ENCODE peak calls at places on chromosomes 12 and 14, in seven cellular contexts. P, X, F, C, V, S and U are unnamed samples.

GRCh38 chr14:32561520-32561919 is 232.4 kb downstream of the AKAP6 start:
- DNase-seq in S (peak), X (no peak), F (no peak), V (no peak), P (no peak), C (no peak), U (no peak)

GRCh38 chr12:111448266-111448830 is 42.6 kb downstream of the SH2B3 start:
- DNase-seq in V (no peak), X (no peak), S (peak), C (no peak), P (no peak), F (peak), U (no peak)

GRCh38 chr12:132711169-132711843 is 664 bp downstream of the PGAM5 start:
- DNase-seq in V (no peak), X (no peak), C (no peak), P (no peak), F (peak), S (no peak), U (peak)

GRCh38 chr12:94312388-94312787 is 147.3 kb downstream of the CEP83 start:
- DNase-seq in C (no peak), P (no peak), V (no peak), F (no peak), S (no peak), X (no peak), U (no peak)

GRCh38 chr14:103731916-103732867 is 16.6 kb downstream of the ZFYVE21 start:
- DNase-seq in X (no peak), P (no peak), S (no peak), C (no peak), V (no peak), F (no peak), U (no peak)

GRCh38 chr14:22429546-22429945 is 159.5 kb downstream of the DAD1 start:
- DNase-seq in S (no peak), F (no peak), X (no peak), V (no peak), P (no peak), C (no peak), U (no peak)

GRCh38 chr12:108312885-108313203 is 26.3 kb downstream of the CMKLR1 start:
- DNase-seq in X (no peak), S (peak), V (no peak), C (no peak), P (peak), F (no peak), U (no peak)

GRCh38 chr14:22980672-22981089 is 1.7 kb downstream of the AJUBA start:
- DNase-seq in V (no peak), F (peak), P (peak), C (peak), S (no peak), X (no peak), U (peak)

GRCh38 chr12:111819191-111820158 is 22.6 kb upstream of the MAPKAPK5 start:
- DNase-seq in P (no peak), S (no peak), F (no peak), C (no peak), X (no peak), V (no peak), U (no peak)

GRCh38 chr14:79483472-79483871 is 727.8 kb downstream of the DIO2 start:
- DNase-seq in P (no peak), C (no peak), V (no peak), S (no peak), X (no peak), F (no peak), U (no peak)

GRCh38 chr14:33509927-33510535 is 440.8 kb downstream of the EGLN3 start:
- DNase-seq in S (no peak), P (no peak), C (no peak), V (no peak), F (no peak), X (no peak), U (no peak)

GRCh38 chr14:73238262-73238852 is 1.1 kb downstream of the PAPLN start:
- DNase-seq in P (peak), S (peak), V (no peak), X (no peak), C (peak), F (no peak), U (no peak)

GRCh38 chr12:109804820-109805761 is 28.1 kb downstream of the TRPV4 start:
- DNase-seq in V (peak), C (peak), F (peak), X (peak), P (peak), S (peak), U (no peak)

GRCh38 chr14:68877993-68878575 is 85.2 kb upstream of the ZFP36L1 start:
- DNase-seq in V (no peak), P (no peak), C (no peak), F (no peak), S (peak), X (no peak), U (peak)

GRCh38 chr14:103847954-103848719 is 762 bp upstream of the PPP1R13B start:
- DNase-seq in F (no peak), X (no peak), C (no peak), V (no peak), P (peak), S (peak), U (peak)

GRCh38 chr12:51441583-51441982 is 17.0 kb downstream of the SLC4A8 start:
- DNase-seq in X (no peak), F (no peak), V (no peak), C (no peak), S (no peak), P (no peak), U (no peak)

GRCh38 chr14:49972199-49972671 is 79.4 kb downstream of the ARF6 start:
- DNase-seq in C (peak), S (no peak), P (no peak), V (peak), F (no peak), X (peak), U (no peak)

GRCh38 chr12:20624718-20625117 is 70.4 kb upstream of the SLCO1C1 start:
- DNase-seq in S (no peak), V (no peak), P (peak), C (no peak), F (no peak), X (no peak), U (no peak)

GRCh38 chr14:104277416-104278213 is 139.2 kb downstream of the KIF26A start:
- DNase-seq in C (no peak), V (no peak), S (no peak), X (no peak), F (peak), P (no peak), U (no peak)

GRCh38 chr12:110818511-110818910 is 28.3 kb upstream of the CCDC63 start:
- DNase-seq in S (no peak), C (no peak), P (no peak), F (no peak), X (no peak), V (no peak), U (no peak)

GRCh38 chr12:988616-989015 is 2.4 kb upstream of the ERC1 start:
- DNase-seq in V (no peak), X (no peak), C (no peak), F (no peak), P (no peak), S (no peak), U (no peak)

GRCh38 chr12:40016960-40017359 is 88.9 kb downstream of the SLC2A13 start:
- DNase-seq in S (no peak), X (no peak), F (no peak), V (no peak), P (no peak), C (no peak), U (no peak)

GRCh38 chr14:64795921-64796320 is 83.8 kb downstream of the SPTB start:
- DNase-seq in C (no peak), F (no peak), X (no peak), V (no peak), S (no peak), P (no peak), U (no peak)

GRCh38 chr12:6778212-6778570 is 5.9 kb downstream of the LAG3 start:
- DNase-seq in S (peak), X (no peak), V (no peak), P (no peak), C (no peak), F (no peak), U (peak)

GRCh38 chr12:96400631-96401060 is 407 bp upstream of the CDK17 start:
- DNase-seq in S (no peak), V (no peak), P (peak), F (no peak), X (no peak), C (no peak), U (no peak)

GRCh38 chr12:64125913-64126312 is 96.2 kb downstream of the KICS2 start:
- DNase-seq in S (no peak), F (no peak), P (no peak), X (no peak), C (no peak), V (no peak), U (no peak)

GRCh38 chr12:80332827-80333226 is 111.2 kb upstream of the PTPRQ start:
- DNase-seq in S (no peak), C (no peak), V (no peak), P (no peak), X (no peak), F (no peak), U (no peak)

GRCh38 chr12:21939435-21939834 is 1.8 kb downstream of the ABCC9 start:
- DNase-seq in X (no peak), V (no peak), F (no peak), C (no peak), S (no peak), P (no peak), U (no peak)
- TF ChIP-seq POLR2AphosphoS5 in X (no peak), V (no peak), F (no peak), C (peak), S (no peak), P (no peak), U (no peak)

GRCh38 chr12:74685385-74685784 is 147.8 kb downstream of the ATXN7L3B start:
- DNase-seq in S (no peak), X (no peak), C (no peak), F (no peak), P (peak), V (no peak), U (no peak)
- TF ChIP-seq POLR2AphosphoS5 in S (no peak), X (no peak), C (no peak), F (no peak), P (no peak), V (no peak), U (no peak)

DNA sequence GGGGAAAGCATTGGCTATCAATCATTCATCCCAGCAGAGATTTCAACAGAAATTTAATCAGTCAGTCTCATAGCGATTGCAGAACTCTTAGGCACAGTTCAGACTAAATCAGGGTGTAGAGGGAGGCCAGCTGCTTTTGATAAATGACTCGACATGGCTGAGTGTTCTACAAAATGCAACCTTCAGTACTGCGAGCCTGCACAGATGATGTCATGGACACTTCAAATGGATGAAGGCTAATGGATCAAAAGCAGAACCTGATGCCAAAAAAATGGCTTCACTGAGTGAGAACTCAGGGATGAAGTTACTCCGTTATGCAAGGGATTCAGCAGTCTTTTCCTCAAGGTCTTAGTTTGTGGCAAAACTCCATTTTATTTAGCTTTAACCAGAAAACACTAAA is 167.3 kb downstream of the DACT1 start:
- DNase-seq in S (no peak), X (no peak), V (no peak), P (no peak), C (no peak), F (no peak), U (no peak)
- TF ChIP-seq POLR2AphosphoS5 in S (no peak), X (no peak), V (no peak), P (no peak), C (no peak), F (no peak), U (no peak)

DNA sequence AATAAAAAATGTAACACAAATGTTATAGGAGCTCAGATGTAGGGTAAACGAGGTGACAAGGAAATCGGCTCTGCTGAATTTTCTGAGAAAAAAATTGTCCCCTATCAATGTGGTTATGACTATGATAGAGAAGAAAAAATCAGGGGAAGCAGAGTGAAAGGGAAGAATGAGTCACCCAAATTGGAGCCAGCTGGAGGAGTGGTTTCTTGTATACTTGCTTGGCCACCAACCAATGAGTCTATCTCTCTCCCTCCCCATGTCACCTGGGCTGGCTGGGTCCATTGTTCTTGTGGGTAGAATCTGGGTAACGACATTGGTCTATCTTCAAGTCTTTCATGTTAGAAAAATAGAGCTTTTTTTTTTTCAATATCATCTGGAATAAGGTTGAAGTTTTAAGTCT is 196.6 kb upstream of the FLRT2 start:
- DNase-seq in P (no peak), C (no peak), V (no peak), F (peak), S (no peak), X (no peak), U (no peak)
- TF ChIP-seq POLR2AphosphoS5 in P (no peak), C (no peak), V (no peak), F (no peak), S (no peak), X (no peak), U (no peak)

GRCh38 chr12:97837401-97837800 is 374.8 kb downstream of the RMST start:
- DNase-seq in X (no peak), C (peak), F (no peak), P (no peak), V (no peak), S (no peak), U (peak)

DNA sequence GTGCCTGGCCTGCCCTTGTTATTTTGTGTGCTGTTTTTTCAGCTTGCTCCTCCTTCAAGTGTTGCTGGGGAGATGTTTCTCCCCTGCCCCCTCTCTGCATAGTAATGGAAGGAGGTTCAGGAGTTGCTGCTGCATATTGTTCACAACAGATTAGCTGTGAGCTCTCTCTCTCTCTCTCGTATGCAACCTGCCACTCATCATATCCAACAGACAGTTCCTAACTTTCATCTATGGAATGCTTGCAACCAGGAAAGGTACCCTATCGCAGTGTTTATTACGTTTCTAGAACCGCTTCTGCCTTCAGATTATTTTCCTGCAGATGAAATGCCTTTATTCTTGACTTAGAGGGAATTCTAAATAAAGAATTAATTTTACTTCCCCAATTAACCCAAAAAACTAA is 372.9 kb downstream of the RMST start:
- DNase-seq in F (no peak), X (no peak), P (no peak), S (no peak), V (no peak), C (no peak), U (no peak)
- TF ChIP-seq POLR2AphosphoS5 in F (no peak), X (no peak), P (no peak), S (no peak), V (no peak), C (no peak), U (no peak)